ENCODE peak calls at places on chromosomes 16 and 17, in eight cellular contexts. One of them, this sample, is unnamed.

GRCh38 chr16:67965668-67966548 is 2.5 kb downstream of the SLC12A4 start:
- DNase-seq in ovary: no peak
- DNase-seq in astrocyte: no peak
- DNase-seq in thoracic aorta: no peak
- DNase-seq in H9: no peak
- DNase-seq in GM23248: no peak
- DNase-seq in prostate gland: no peak
- DNase-seq in HCT116: no peak
- DNase-seq in this sample: peak; percentile 64

GRCh38 chr16:57753448-57754353 is 18.1 kb downstream of the KATNB1 start:
- DNase-seq in ovary: no peak
- DNase-seq in astrocyte: no peak
- DNase-seq in thoracic aorta: no peak
- DNase-seq in H9: peak; percentile 17
- DNase-seq in GM23248: no peak
- DNase-seq in prostate gland: no peak
- DNase-seq in HCT116: no peak
- DNase-seq in this sample: no peak

GRCh38 chr17:73827627-73828241 is 183.5 kb upstream of the SDK2 start:
- DNase-seq in ovary: no peak
- DNase-seq in astrocyte: no peak
- DNase-seq in thoracic aorta: no peak
- DNase-seq in H9: peak; percentile 74
- DNase-seq in GM23248: no peak
- DNase-seq in prostate gland: peak; percentile 57
- DNase-seq in HCT116: no peak
- DNase-seq in this sample: no peak

GRCh38 chr16:15810411-15810810 is 46.4 kb downstream of the MYH11 start:
- DNase-seq in ovary: no peak
- DNase-seq in astrocyte: peak; percentile 31
- DNase-seq in thoracic aorta: no peak
- DNase-seq in H9: no peak
- DNase-seq in GM23248: peak; percentile 55
- DNase-seq in prostate gland: no peak
- DNase-seq in HCT116: no peak
- DNase-seq in this sample: no peak

GRCh38 chr17:81551458-81552243 is 502 bp downstream of the FAAP100 start:
- DNase-seq in ovary: no peak
- DNase-seq in astrocyte: no peak
- DNase-seq in thoracic aorta: no peak
- DNase-seq in H9: no peak
- DNase-seq in GM23248: peak; percentile 55
- DNase-seq in prostate gland: no peak
- DNase-seq in HCT116: no peak
- DNase-seq in this sample: no peak

GRCh38 chr16:76204249-76204648 is 73.0 kb upstream of the CNTNAP4 start:
- DNase-seq in ovary: no peak
- DNase-seq in astrocyte: no peak
- DNase-seq in thoracic aorta: no peak
- DNase-seq in H9: no peak
- DNase-seq in GM23248: no peak
- DNase-seq in prostate gland: no peak
- DNase-seq in HCT116: no peak
- DNase-seq in this sample: no peak

GRCh38 chr17:67440311-67441051 is 63.4 kb downstream of the PITPNC1 start:
- DNase-seq in ovary: no peak
- DNase-seq in astrocyte: no peak
- DNase-seq in thoracic aorta: no peak
- DNase-seq in H9: no peak
- DNase-seq in GM23248: peak; percentile 38
- DNase-seq in prostate gland: no peak
- DNase-seq in HCT116: no peak
- DNase-seq in this sample: no peak

GRCh38 chr16:75207831-75208230 is 870 bp upstream of the CTRB2 start:
- DNase-seq in ovary: no peak
- DNase-seq in astrocyte: no peak
- DNase-seq in thoracic aorta: no peak
- DNase-seq in H9: no peak
- DNase-seq in GM23248: no peak
- DNase-seq in prostate gland: no peak
- DNase-seq in HCT116: no peak
- DNase-seq in this sample: no peak

GRCh38 chr16:72198021-72198420 is 26.1 kb upstream of the PMFBP1 start:
- DNase-seq in ovary: peak; percentile 40
- DNase-seq in astrocyte: peak; percentile 69
- DNase-seq in thoracic aorta: no peak
- DNase-seq in H9: no peak
- DNase-seq in GM23248: peak; percentile 91
- DNase-seq in prostate gland: no peak
- DNase-seq in HCT116: no peak
- DNase-seq in this sample: no peak

GRCh38 chr17:15649861-15650391 is 30.4 kb upstream of the FBXW10B start:
- DNase-seq in ovary: no peak
- DNase-seq in astrocyte: peak; percentile 47
- DNase-seq in thoracic aorta: no peak
- DNase-seq in H9: no peak
- DNase-seq in GM23248: peak; percentile 76
- DNase-seq in prostate gland: no peak
- DNase-seq in HCT116: peak; percentile 91
- DNase-seq in this sample: peak; percentile 52

DNA sequence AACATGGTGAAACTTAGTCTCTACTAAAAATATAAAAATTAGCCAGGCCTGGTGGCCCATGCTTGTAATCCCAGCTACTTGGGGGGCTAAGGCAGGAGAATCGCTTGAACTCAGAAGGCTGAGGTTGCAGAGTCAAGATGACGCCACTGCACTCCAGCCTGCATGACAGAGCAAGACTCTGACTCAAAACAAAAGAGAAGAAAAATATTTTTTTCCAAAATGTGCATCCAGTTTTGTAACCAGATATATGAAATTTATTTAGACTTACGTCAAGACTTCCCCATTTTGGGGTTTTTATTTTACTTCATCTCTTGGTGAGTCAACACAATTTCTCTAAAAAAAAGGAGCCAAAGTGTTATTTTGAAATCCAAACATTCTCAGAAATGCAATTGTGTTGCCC is 5.5 kb upstream of the TM4SF5 start:
- DNase-seq in ovary: no peak
- DNase-seq in astrocyte: no peak
- DNase-seq in thoracic aorta: no peak
- DNase-seq in H9: no peak
- DNase-seq in GM23248: no peak
- DNase-seq in prostate gland: no peak
- DNase-seq in HCT116: no peak
- DNase-seq in this sample: no peak
- H3K27ac ChIP-seq in ovary: no peak overlapping the region
- H3K27ac ChIP-seq in astrocyte: no peak overlapping the region
- H3K27ac ChIP-seq in thoracic aorta: peak overlapping the region; percentile 52
- H3K27ac ChIP-seq in H9: no peak overlapping the region
- H3K27ac ChIP-seq in GM23248: no peak overlapping the region
- H3K27ac ChIP-seq in prostate gland: no peak overlapping the region
- H3K27ac ChIP-seq in HCT116: no peak overlapping the region
- H3K27ac ChIP-seq in this sample: no peak overlapping the region

GRCh38 chr17:50661795-50662391 is 27.2 kb downstream of the ABCC3 start:
- DNase-seq in ovary: no peak
- DNase-seq in astrocyte: peak; percentile 81
- DNase-seq in thoracic aorta: peak; percentile 70
- DNase-seq in H9: peak; percentile 79
- DNase-seq in GM23248: peak; percentile 92
- DNase-seq in prostate gland: peak; percentile 70
- DNase-seq in HCT116: peak; percentile 92
- DNase-seq in this sample: peak; percentile 76
- H3K27ac ChIP-seq in ovary: no peak overlapping the region
- H3K27ac ChIP-seq in astrocyte: peak overlapping the region; percentile 33
- H3K27ac ChIP-seq in thoracic aorta: peak overlapping the region; percentile 50
- H3K27ac ChIP-seq in H9: no peak overlapping the region
- H3K27ac ChIP-seq in GM23248: peak overlapping the region; percentile 80
- H3K27ac ChIP-seq in prostate gland: no peak overlapping the region
- H3K27ac ChIP-seq in HCT116: peak overlapping the region; percentile 96
- H3K27ac ChIP-seq in this sample: peak overlapping the region; percentile 76

DNA sequence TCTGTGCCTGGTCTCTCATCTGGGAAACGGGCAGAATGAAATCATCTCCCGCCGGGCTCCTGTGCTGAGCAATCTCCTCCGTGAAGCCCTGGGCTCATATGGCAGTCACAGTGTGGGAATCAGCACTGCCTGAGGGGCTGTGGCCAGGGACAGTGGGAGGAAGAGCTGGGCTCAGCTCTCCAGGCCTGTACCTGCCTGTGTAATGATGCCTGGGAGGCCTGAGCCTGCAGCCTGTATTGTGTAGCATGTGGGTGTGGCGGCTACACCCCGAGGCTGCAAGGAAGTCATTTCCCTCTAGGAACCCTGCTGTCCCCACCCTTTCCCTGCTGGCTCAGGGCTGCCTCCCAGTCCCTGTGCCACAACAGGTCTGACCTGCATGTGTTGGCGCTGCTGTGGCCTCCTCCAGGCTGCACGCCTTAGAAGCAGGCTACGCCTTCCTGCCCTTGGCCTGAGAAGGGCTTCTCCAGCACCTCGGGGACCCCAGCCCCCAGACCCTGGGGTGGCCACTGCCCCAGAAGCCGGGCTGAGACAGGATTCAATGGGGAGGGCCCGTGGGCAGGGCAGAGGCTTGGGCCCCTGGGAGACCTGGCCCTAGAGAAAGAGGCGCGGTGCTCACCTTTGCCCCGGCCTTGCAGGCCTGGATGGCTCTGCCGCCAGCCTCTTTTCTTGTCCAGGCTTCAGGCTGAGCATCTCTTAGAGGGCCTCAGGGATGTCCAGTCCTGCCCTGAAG is 2.1 kb downstream of the ITGB4 start:
- DNase-seq in ovary: no peak
- DNase-seq in astrocyte: no peak
- DNase-seq in thoracic aorta: no peak
- DNase-seq in H9: no peak
- DNase-seq in GM23248: peak; percentile 23
- DNase-seq in prostate gland: peak; percentile 65
- DNase-seq in HCT116: no peak
- DNase-seq in this sample: no peak
- H3K27ac ChIP-seq in ovary: no peak overlapping the region
- H3K27ac ChIP-seq in astrocyte: no peak overlapping the region
- H3K27ac ChIP-seq in thoracic aorta: no peak overlapping the region
- H3K27ac ChIP-seq in H9: no peak overlapping the region
- H3K27ac ChIP-seq in GM23248: no peak overlapping the region
- H3K27ac ChIP-seq in prostate gland: peak overlapping the region; percentile 82
- H3K27ac ChIP-seq in HCT116: peak overlapping the region; percentile 94
- H3K27ac ChIP-seq in this sample: peak overlapping the region; percentile 94

GRCh38 chr17:36673637-36674277 is 72.4 kb downstream of the MRM1 start:
- DNase-seq in ovary: no peak
- DNase-seq in astrocyte: no peak
- DNase-seq in thoracic aorta: no peak
- DNase-seq in H9: no peak
- DNase-seq in GM23248: no peak
- DNase-seq in prostate gland: no peak
- DNase-seq in HCT116: no peak
- DNase-seq in this sample: no peak

GRCh38 chr17:36673068-36673467 is 71.7 kb downstream of the MRM1 start:
- DNase-seq in ovary: no peak
- DNase-seq in astrocyte: no peak
- DNase-seq in thoracic aorta: no peak
- DNase-seq in H9: no peak
- DNase-seq in GM23248: no peak
- DNase-seq in prostate gland: no peak
- DNase-seq in HCT116: no peak
- DNase-seq in this sample: no peak

GRCh38 chr17:36675786-36676185 is 74.4 kb downstream of the MRM1 start:
- DNase-seq in ovary: no peak
- DNase-seq in astrocyte: no peak
- DNase-seq in thoracic aorta: no peak
- DNase-seq in H9: no peak
- DNase-seq in GM23248: no peak
- DNase-seq in prostate gland: no peak
- DNase-seq in HCT116: no peak
- DNase-seq in this sample: no peak

GRCh38 chr17:36675250-36675649 is 73.9 kb downstream of the MRM1 start:
- DNase-seq in ovary: no peak
- DNase-seq in astrocyte: no peak
- DNase-seq in thoracic aorta: no peak
- DNase-seq in H9: no peak
- DNase-seq in GM23248: no peak
- DNase-seq in prostate gland: no peak
- DNase-seq in HCT116: no peak
- DNase-seq in this sample: no peak

DNA sequence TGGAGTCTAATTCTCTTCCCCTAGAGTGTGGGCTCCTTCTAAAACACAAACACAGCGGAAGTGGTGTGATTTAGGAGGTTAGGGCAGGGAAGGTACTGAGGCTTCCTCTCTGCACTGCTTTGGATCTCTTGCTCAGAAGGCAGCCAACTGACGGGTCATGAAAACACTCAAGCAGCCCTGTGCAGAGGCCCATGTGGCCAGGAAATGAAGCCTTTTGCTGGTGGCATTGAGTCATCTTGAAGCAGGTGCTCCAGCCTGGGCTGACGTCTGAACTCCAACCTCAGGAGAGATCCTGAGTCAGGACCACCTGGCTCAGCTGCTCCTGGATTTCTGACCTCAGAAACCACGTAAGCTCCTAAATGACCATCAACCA is 72.9 kb downstream of the MRM1 start:
- DNase-seq in ovary: no peak
- DNase-seq in astrocyte: no peak
- DNase-seq in thoracic aorta: no peak
- DNase-seq in H9: no peak
- DNase-seq in GM23248: no peak
- DNase-seq in prostate gland: no peak
- DNase-seq in HCT116: no peak
- DNase-seq in this sample: no peak
- H3K27ac ChIP-seq in ovary: no peak overlapping the region
- H3K27ac ChIP-seq in astrocyte: no peak overlapping the region
- H3K27ac ChIP-seq in thoracic aorta: no peak overlapping the region
- H3K27ac ChIP-seq in H9: no peak overlapping the region
- H3K27ac ChIP-seq in GM23248: no peak overlapping the region
- H3K27ac ChIP-seq in prostate gland: no peak overlapping the region
- H3K27ac ChIP-seq in HCT116: no peak overlapping the region
- H3K27ac ChIP-seq in this sample: no peak overlapping the region

DNA sequence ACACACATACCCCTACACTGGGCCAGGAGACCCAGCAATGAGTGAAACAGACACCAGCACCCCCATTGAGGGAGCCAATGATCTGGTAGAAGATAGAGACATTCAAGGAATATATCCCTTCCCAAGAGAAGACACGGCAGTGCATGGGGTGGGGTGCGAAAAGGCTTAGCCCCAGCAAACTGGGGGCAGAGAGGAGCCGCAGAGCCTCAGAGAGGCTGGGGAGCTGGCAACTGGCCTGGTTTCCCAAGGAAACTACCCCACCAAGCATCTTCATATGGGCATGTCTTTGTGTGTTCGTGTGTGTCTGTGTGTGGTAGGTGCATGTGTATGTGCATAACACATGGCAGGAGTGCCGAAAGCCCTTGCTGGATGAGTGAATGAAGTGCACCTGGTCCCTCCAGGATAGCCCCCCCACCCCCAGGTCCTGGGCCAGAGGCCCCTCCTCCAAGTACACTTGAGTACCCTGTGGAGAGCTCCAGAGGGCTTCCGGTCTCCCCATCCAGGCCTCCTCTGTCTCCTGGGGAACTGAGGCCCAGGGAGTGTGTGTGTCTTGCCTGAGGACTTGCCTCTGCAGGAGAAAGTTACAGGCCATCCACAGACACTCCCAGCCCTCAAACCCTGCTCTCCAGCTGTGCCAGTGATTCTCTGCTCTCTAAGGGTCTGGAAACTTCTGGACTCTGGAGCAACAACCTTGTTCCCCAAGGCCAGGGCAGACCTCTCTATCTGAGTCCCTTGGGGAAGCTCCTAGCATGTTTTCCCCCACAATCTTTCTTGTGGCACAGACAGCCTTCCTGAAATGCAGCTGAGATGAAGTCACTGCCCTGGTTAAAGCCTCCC is 15.9 kb downstream of the TBX2 start:
- DNase-seq in ovary: no peak
- DNase-seq in astrocyte: no peak
- DNase-seq in thoracic aorta: no peak
- DNase-seq in H9: no peak
- DNase-seq in GM23248: peak; percentile 43
- DNase-seq in prostate gland: peak; percentile 3
- DNase-seq in HCT116: no peak
- DNase-seq in this sample: no peak
- H3K27ac ChIP-seq in ovary: peak overlapping the region; percentile 39
- H3K27ac ChIP-seq in astrocyte: no peak overlapping the region
- H3K27ac ChIP-seq in thoracic aorta: peak overlapping the region; percentile 66
- H3K27ac ChIP-seq in H9: no peak overlapping the region
- H3K27ac ChIP-seq in GM23248: no peak overlapping the region
- H3K27ac ChIP-seq in prostate gland: peak overlapping the region; percentile 35
- H3K27ac ChIP-seq in HCT116: peak overlapping the region; percentile 71
- H3K27ac ChIP-seq in this sample: no peak overlapping the region